ENCODE peak calls at places on chromosome 17, in ten cellular contexts. R is stimulated activated CD4-positive, alpha-beta T cell treated with anti-CD3 and anti-CD28 coated beads, Interleukin-12 subunit alpha, Interleukin-12 subunit beta, amount 100 ng/mL, for 24 hours; I is ascending aorta; L is globus pallidus; W is neural crest cell; B is AG10803; Q is stimulated activated CD8-positive, alpha-beta memory T cell treated with anti-CD3 and anti-CD28 coated beads, Interleukin-12 subunit alpha, Interleukin-12 subunit beta, amount 100 ng/mL, for 1 hour; Z is astrocyte of the cerebellum; M is brain microvascular endothelial cell; A is GM23338. F is an unnamed sample.

GRCh38 chr17:42107597-42108576 is 4.6 kb downstream of the DHX58 start:
- DNase-seq in R (peak), I (peak), L (no peak), W (peak), B (no peak), Q (peak), Z (no peak), M (peak), A (peak), F (peak)

GRCh38 chr17:36901506-36901905 is 35.8 kb upstream of the LHX1 start:
- DNase-seq in R (no peak), I (no peak), L (no peak), W (no peak), B (peak), Q (no peak), Z (peak), M (peak), A (peak), F (peak)

GRCh38 chr17:79842656-79843474 is 3.6 kb upstream of the CBX4 start:
- DNase-seq in R (no peak), I (no peak), L (no peak), W (peak), B (no peak), Q (no peak), Z (no peak), M (no peak), A (peak), F (peak)

GRCh38 chr17:41959336-41960095 is 7.1 kb upstream of the CNP start:
- DNase-seq in R (no peak), I (no peak), L (peak), W (peak), B (peak), Q (no peak), Z (peak), M (peak), A (peak), F (peak)

GRCh38 chr17:72772331-72772821 is 320.1 kb downstream of the SLC39A11 start:
- DNase-seq in R (no peak), I (no peak), L (no peak), W (no peak), B (no peak), Q (no peak), Z (no peak), M (no peak), A (no peak), F (no peak)

GRCh38 chr17:9291912-9292562 is 270.7 kb downstream of the NTN1 start:
- DNase-seq in R (peak), I (peak), L (peak), W (peak), B (peak), Q (no peak), Z (peak), M (peak), A (peak), F (peak)

GRCh38 chr17:6712058-6712853 is 913 bp downstream of the SLC13A5 start:
- DNase-seq in R (no peak), I (peak), L (peak), W (no peak), B (no peak), Q (no peak), Z (peak), M (no peak), A (peak), F (peak)

GRCh38 chr17:67891481-67892119 is 66.3 kb downstream of the BPTF start:
- DNase-seq in R (no peak), I (no peak), L (peak), W (no peak), B (peak), Q (no peak), Z (peak), M (peak), A (peak), F (peak)

GRCh38 chr17:35080536-35080935 is 17.0 kb upstream of the RFFL start:
- DNase-seq in R (no peak), I (no peak), L (no peak), W (no peak), B (no peak), Q (no peak), Z (no peak), M (no peak), A (no peak), F (no peak)

GRCh38 chr17:64974750-64975317 is 55.6 kb upstream of the LRRC37A3 start:
- DNase-seq in R (no peak), I (no peak), L (no peak), W (no peak), B (no peak), Q (no peak), Z (no peak), M (no peak), A (no peak), F (no peak)

GRCh38 chr17:82687871-82688270 is 10.6 kb downstream of the RAB40B start:
- DNase-seq in R (no peak), I (no peak), L (no peak), W (no peak), B (no peak), Q (no peak), Z (no peak), M (no peak), A (no peak), F (no peak)

GRCh38 chr17:80847506-80848230 is 144.0 kb upstream of the CHMP6 start:
- DNase-seq in R (peak), I (peak), L (no peak), W (no peak), B (no peak), Q (peak), Z (no peak), M (no peak), A (no peak), F (no peak)

GRCh38 chr17:19644493-19645210 is 3.9 kb upstream of the ALDH3A2 start:
- DNase-seq in R (no peak), I (no peak), L (no peak), W (no peak), B (peak), Q (no peak), Z (no peak), M (no peak), A (no peak), F (no peak)

GRCh38 chr17:6711081-6711674 is 2.0 kb downstream of the SLC13A5 start:
- DNase-seq in R (no peak), I (no peak), L (no peak), W (no peak), B (no peak), Q (no peak), Z (no peak), M (no peak), A (no peak), F (no peak)

GRCh38 chr17:49210158-49211029 is at the start of the genes ABI3 and GNGT2:
- DNase-seq in R (peak), I (peak), L (peak), W (no peak), B (no peak), Q (no peak), Z (no peak), M (peak), A (peak), F (peak)

GRCh38 chr17:77385750-77386501 is 245.2 kb downstream of the SEC14L1 start:
- DNase-seq in R (no peak), I (no peak), L (no peak), W (no peak), B (no peak), Q (no peak), Z (no peak), M (no peak), A (no peak), F (peak)

GRCh38 chr17:57939797-57940196 is 15.4 kb downstream of the CUEDC1 start:
- DNase-seq in R (no peak), I (no peak), L (peak), W (no peak), B (no peak), Q (no peak), Z (no peak), M (no peak), A (no peak), F (no peak)

GRCh38 chr17:17538417-17539391 is 42.5 kb upstream of the RASD1 start:
- DNase-seq in R (no peak), I (no peak), L (no peak), W (no peak), B (no peak), Q (no peak), Z (no peak), M (no peak), A (no peak), F (no peak)

GRCh38 chr17:2602597-2603017 is 9.2 kb downstream of the PAFAH1B1 start:
- DNase-seq in R (no peak), I (no peak), L (no peak), W (no peak), B (no peak), Q (no peak), Z (no peak), M (no peak), A (no peak), F (no peak)

GRCh38 chr17:68909066-68909465 is 46.1 kb downstream of the ABCA8 start:
- DNase-seq in R (no peak), I (peak), L (peak), W (no peak), B (peak), Q (no peak), Z (peak), M (peak), A (no peak), F (peak)

GRCh38 chr17:38628441-38628840 is 22.7 kb upstream of the SRCIN1 start:
- DNase-seq in R (no peak), I (peak), L (no peak), W (no peak), B (peak), Q (no peak), Z (no peak), M (no peak), A (peak), F (no peak)

GRCh38 chr17:64994781-64995538 is 61.6 kb downstream of the GNA13 start:
- DNase-seq in R (no peak), I (no peak), L (no peak), W (no peak), B (no peak), Q (no peak), Z (no peak), M (no peak), A (no peak), F (no peak)

GRCh38 chr17:50201226-50201854 is at the start of gene COL1A1:
- DNase-seq in R (no peak), I (peak), L (no peak), W (no peak), B (peak), Q (no peak), Z (peak), M (peak), A (peak), F (peak)

GRCh38 chr17:81034779-81035388 is at the start of gene BAIAP2:
- DNase-seq in R (peak), I (peak), L (peak), W (peak), B (peak), Q (peak), Z (peak), M (peak), A (peak), F (peak)

GRCh38 chr17:60077672-60078519 is 825 bp downstream of the HEATR6 start:
- DNase-seq in R (no peak), I (no peak), L (no peak), W (no peak), B (peak), Q (no peak), Z (no peak), M (no peak), A (no peak), F (no peak)

GRCh38 chr17:77455111-77455877 is 314.5 kb downstream of the SEC14L1 start:
- DNase-seq in R (no peak), I (no peak), L (no peak), W (no peak), B (peak), Q (no peak), Z (peak), M (peak), A (no peak), F (no peak)

GRCh38 chr17:38431343-38432145 is 3.3 kb downstream of the ARHGAP23 start:
- DNase-seq in R (no peak), I (no peak), L (peak), W (no peak), B (no peak), Q (no peak), Z (no peak), M (no peak), A (no peak), F (no peak)

GRCh38 chr17:31594416-31594815 is 202.9 kb downstream of the RAB11FIP4 start:
- DNase-seq in R (no peak), I (no peak), L (no peak), W (no peak), B (no peak), Q (no peak), Z (no peak), M (no peak), A (no peak), F (no peak)

GRCh38 chr17:78839762-78840529 is 668 bp downstream of the USP36 start:
- DNase-seq in R (no peak), I (peak), L (no peak), W (no peak), B (peak), Q (peak), Z (no peak), M (peak), A (peak), F (peak)

GRCh38 chr17:17300624-17301568 is 2.3 kb upstream of the NT5M start:
- DNase-seq in R (peak), I (peak), L (no peak), W (peak), B (peak), Q (no peak), Z (no peak), M (peak), A (peak), F (peak)

GRCh38 chr17:44608732-44609435 is 47.4 kb upstream of the MEIOC start:
- DNase-seq in R (no peak), I (no peak), L (no peak), W (no peak), B (no peak), Q (no peak), Z (no peak), M (no peak), A (no peak), F (peak)

GRCh38 chr17:83195330-83196087 is 116.1 kb downstream of the METRNL start:
- DNase-seq in R (no peak), I (peak), L (peak), W (no peak), B (peak), Q (no peak), Z (no peak), M (no peak), A (no peak), F (peak)